ENCODE peak calls at places on chromosomes 2 and 18, in eight cellular contexts. V, Y, F, P, T, O, L and D are unnamed samples. For H3K36me3, the result is how much of the 10 kb centered on the place peaks cover.

GRCh38 chr2:98601532-98602132 is 6.7 kb downstream of the COA5 start:
- DNase-seq in V (no peak), Y (no peak), F (no peak), P (no peak), T (peak), O (no peak), L (no peak), D (peak)

GRCh38 chr2:164667566-164667965 is 46.3 kb upstream of the GRB14 start:
- DNase-seq in V (no peak), Y (no peak), F (no peak), P (no peak), T (no peak), O (no peak), L (no peak), D (no peak)

GRCh38 chr18:22309191-22309590 is 108.5 kb downstream of the CTAGE1 start:
- DNase-seq in V (no peak), Y (no peak), F (no peak), P (no peak), T (no peak), O (no peak), L (no peak), D (no peak)

GRCh38 chr18:55113800-55114199 is 154.5 kb upstream of the CCDC68 start:
- DNase-seq in V (no peak), Y (no peak), F (no peak), P (no peak), T (no peak), O (no peak), L (peak), D (no peak)

GRCh38 chr2:23624378-23624777 is 239.4 kb downstream of the KLHL29 start:
- DNase-seq in V (no peak), Y (peak), F (no peak), P (no peak), T (no peak), O (no peak), L (no peak), D (no peak)

GRCh38 chr2:118845843-118846666 is 1.4 kb downstream of the EN1 start:
- DNase-seq in V (no peak), Y (no peak), F (no peak), P (no peak), T (no peak), O (no peak), L (no peak), D (no peak)

GRCh38 chr2:240643093-240643810 is 18.0 kb downstream of the GPR35 start:
- DNase-seq in V (no peak), Y (no peak), F (no peak), P (peak), T (no peak), O (no peak), L (no peak), D (no peak)

GRCh38 chr2:157587576-157587975 is 41.1 kb downstream of the ACVR1C start:
- DNase-seq in V (no peak), Y (no peak), F (no peak), P (no peak), T (no peak), O (no peak), L (no peak), D (no peak)

GRCh38 chr2:10120938-10121574 is 1.5 kb upstream of the RRM2 start:
- DNase-seq in V (no peak), Y (no peak), F (no peak), P (no peak), T (peak), O (no peak), L (no peak), D (no peak)

GRCh38 chr2:53969285-53970094 is 1.3 kb downstream of the PSME4 start:
- DNase-seq in V (peak), Y (no peak), F (no peak), P (no peak), T (peak), O (no peak), L (no peak), D (no peak)

GRCh38 chr18:32368170-32368569 is 102.5 kb downstream of the GAREM1 start:
- DNase-seq in V (no peak), Y (no peak), F (no peak), P (no peak), T (no peak), O (no peak), L (no peak), D (no peak)

GRCh38 chr2:192030289-192030688 is 164.4 kb downstream of the TMEFF2 start:
- DNase-seq in V (no peak), Y (no peak), F (no peak), P (no peak), T (no peak), O (no peak), L (no peak), D (no peak)

GRCh38 chr2:227813562-227814353 is at the start of gene CCL20:
- DNase-seq in V (no peak), Y (no peak), F (no peak), P (no peak), T (no peak), O (no peak), L (no peak), D (no peak)

GRCh38 chr2:202774104-202774503 is 97.5 kb downstream of the ICA1L start:
- DNase-seq in V (no peak), Y (peak), F (no peak), P (no peak), T (no peak), O (no peak), L (no peak), D (no peak)

GRCh38 chr2:28538652-28539051 is 42.8 kb downstream of the PLB1 start:
- DNase-seq in V (no peak), Y (no peak), F (no peak), P (no peak), T (no peak), O (no peak), L (no peak), D (no peak)

GRCh38 chr2:239546541-239546940 is 145.7 kb upstream of the HDAC4 start:
- DNase-seq in V (no peak), Y (peak), F (no peak), P (no peak), T (no peak), O (no peak), L (no peak), D (no peak)

GRCh38 chr2:62089658-62090057 is 106.3 kb upstream of the B3GNT2 start:
- DNase-seq in V (no peak), Y (no peak), F (no peak), P (no peak), T (no peak), O (no peak), L (no peak), D (no peak)

GRCh38 chr2:86552889-86553288 is 10.4 kb downstream of the CHMP3 start:
- DNase-seq in V (no peak), Y (no peak), F (no peak), P (no peak), T (no peak), O (no peak), L (no peak), D (no peak)

GRCh38 chr2:32852821-32853220 is 93.9 kb upstream of the LTBP1 start:
- DNase-seq in V (no peak), Y (no peak), F (no peak), P (no peak), T (no peak), O (no peak), L (no peak), D (peak)

GRCh38 chr18:390748-391478 is 109.6 kb downstream of the COLEC12 start:
- DNase-seq in V (no peak), Y (no peak), F (no peak), P (no peak), T (no peak), O (no peak), L (no peak), D (no peak)

DNA sequence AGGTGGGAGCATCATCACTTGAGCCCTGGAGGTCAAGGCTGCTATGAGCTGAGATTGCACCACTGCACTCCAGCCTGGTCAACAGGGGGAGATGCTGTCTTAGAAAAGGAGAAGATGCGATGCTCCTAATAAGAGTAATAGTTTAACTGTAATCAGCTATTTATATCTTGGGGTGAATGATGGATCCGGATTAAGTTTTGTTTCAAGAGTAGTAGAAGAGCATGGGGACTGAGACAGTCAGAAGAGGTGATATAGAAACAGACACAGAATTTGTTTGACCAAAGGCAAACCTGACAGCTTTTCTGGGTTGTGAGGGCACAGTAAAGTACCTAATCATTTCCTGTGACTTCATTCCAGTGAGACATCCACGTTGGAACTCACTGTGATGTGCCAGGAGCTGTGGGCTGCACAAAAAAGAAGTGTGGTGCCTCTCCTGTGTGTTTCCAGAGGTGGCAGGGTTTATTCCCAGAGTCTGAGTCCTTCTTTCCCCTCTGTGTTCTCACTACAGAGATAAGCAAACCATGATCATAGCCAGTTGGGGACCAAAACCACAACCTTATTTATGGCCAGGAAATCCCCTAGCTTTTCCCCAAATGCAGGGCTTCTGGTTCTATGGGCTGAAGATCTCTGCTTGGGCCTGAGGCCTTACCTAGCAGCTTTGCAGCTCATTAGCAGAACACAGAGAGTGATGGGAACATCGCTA is 113.7 kb downstream of the XRCC5 start:
- DNase-seq in V (no peak), Y (no peak), F (no peak), P (no peak), T (no peak), O (no peak), L (no peak), D (no peak)
- TF ChIP-seq CTCF in V (no peak), Y (no peak), F (no peak), P (no peak), T (no peak), O (no peak), L (peak), D (peak)

DNA sequence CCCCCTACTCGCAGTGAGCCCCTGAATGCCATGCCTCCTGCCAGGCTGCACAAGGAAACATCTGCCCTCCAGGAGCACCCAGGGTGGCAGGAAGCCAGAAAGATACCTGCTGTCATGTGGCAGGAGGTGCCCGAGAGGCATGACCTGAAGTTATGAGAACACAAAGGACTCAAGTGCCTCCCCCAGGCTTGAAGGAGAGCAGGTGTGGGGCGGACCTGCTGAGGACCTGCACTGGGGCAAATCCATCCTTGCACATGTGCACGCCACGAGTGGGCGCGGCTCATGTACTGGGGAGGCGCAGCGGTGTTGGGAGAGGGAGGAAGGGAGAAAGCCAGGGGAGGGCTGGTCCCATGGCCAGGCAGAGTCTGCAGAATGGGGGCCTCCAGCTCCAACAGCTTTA is 26.9 kb downstream of the SDC1 start:
- DNase-seq in V (peak), Y (no peak), F (no peak), P (peak), T (no peak), O (peak), L (no peak), D (peak)
- H3K36me3 ChIP-seq in V (under half), Y (under half), F (under half), P (under half), T (under half), O (under half), L (under half), D (under half)

GRCh38 chr2:172431428-172431827 is 4.0 kb downstream of the ITGA6 start:
- DNase-seq in V (peak), Y (no peak), F (no peak), P (peak), T (peak), O (no peak), L (peak), D (peak)

GRCh38 chr2:172428841-172429173 is 1.4 kb downstream of the ITGA6 start:
- DNase-seq in V (no peak), Y (no peak), F (no peak), P (no peak), T (no peak), O (no peak), L (no peak), D (peak)

GRCh38 chr2:172429351-172429968 is 2.1 kb downstream of the ITGA6 start:
- DNase-seq in V (peak), Y (no peak), F (no peak), P (no peak), T (peak), O (no peak), L (no peak), D (peak)

GRCh38 chr2:172430671-172431070 is 3.3 kb downstream of the ITGA6 start:
- DNase-seq in V (no peak), Y (no peak), F (no peak), P (no peak), T (no peak), O (no peak), L (no peak), D (no peak)

DNA sequence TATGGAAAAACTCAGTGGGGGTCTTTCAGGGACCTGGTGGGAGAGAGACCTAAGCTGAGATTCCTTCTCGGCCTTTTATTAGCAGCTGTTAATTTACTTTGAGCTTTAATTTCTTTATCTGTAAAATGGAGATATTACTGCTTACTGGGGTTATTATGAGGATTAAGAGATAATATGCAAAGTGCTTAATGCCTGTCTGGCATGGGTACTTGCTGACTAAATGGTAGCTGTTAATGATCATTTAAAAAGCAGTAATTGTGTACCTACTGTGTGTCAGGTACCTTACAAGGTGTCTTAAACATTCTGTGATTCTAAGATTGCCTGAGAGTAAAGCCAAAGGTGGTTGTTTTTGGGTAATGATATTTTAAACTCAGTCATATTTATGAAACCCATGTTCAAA is 2.6 kb downstream of the ITGA6 start:
- DNase-seq in V (no peak), Y (no peak), F (no peak), P (no peak), T (no peak), O (no peak), L (no peak), D (no peak)
- TF ChIP-seq POLR2A in V (no peak), Y (no peak), F (no peak), P (no peak), T (no peak), O (no peak), L (no peak), D (no peak)

GRCh38 chr2:181738074-181738473 is 57.8 kb upstream of the NEUROD1 start:
- DNase-seq in V (no peak), Y (no peak), F (no peak), P (no peak), T (peak), O (no peak), L (no peak), D (no peak)
- TF ChIP-seq CTCF in V (no peak), Y (no peak), F (no peak), P (no peak), T (peak), O (no peak), L (peak), D (no peak)

GRCh38 chr2:105363192-105363591 is 25.9 kb downstream of the C2orf49 start:
- DNase-seq in V (no peak), Y (no peak), F (no peak), P (no peak), T (no peak), O (no peak), L (no peak), D (no peak)
- H3K36me3 ChIP-seq in V (under half), Y (under half), F (under half), P (half or more), T (under half), O (half or more), L (half or more), D (under half)

DNA sequence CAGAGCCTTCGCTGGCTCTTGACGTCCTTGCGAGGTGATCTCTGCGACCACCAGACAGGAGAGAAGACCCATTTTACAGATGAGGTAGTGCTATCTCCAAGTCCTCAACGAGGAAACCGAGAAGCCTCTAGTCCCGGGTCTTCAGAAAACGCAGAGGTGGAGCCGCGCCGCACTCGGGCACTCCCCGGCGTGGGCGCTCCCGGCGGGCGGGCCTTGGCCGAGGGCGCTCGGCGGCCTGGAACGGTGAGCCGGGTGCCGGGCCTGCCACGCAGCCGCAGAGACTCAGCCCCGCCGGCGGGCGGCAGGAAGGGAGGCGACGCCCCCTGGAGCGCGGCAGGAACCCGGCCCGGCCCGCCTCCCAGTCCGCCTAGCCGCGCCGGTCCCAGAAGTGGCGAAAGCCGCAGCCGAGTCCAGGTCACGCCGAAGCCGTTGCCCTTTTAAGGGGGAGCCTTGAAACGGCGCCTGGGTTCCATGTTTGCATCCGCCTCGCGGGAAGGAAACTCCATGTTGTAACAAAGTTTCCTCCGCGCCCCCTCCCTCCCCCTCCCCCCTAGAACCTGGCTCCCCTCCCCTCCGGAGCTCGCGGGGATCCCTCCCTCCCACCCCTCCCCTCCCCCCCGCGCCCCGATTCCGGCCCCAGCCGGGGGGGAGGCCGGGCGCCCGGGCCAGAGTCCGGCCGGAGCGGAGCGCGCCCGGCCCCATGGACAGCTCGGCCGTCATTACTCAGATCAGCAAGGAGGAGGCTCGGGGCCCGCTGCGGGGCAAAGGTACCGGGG is at the start of gene CTDSP1:
- DNase-seq in V (peak), Y (peak), F (peak), P (peak), T (peak), O (peak), L (peak), D (peak)
- TF ChIP-seq POLR2A in V (peak), Y (peak), F (peak), P (no peak), T (peak), O (peak), L (peak), D (peak)

GRCh38 chr18:13895505-13896033 is 19.8 kb downstream of the MC2R start:
- DNase-seq in V (no peak), Y (no peak), F (no peak), P (no peak), T (no peak), O (no peak), L (no peak), D (no peak)

GRCh38 chr18:13892098-13892497 is 23.2 kb downstream of the MC2R start:
- DNase-seq in V (no peak), Y (no peak), F (no peak), P (no peak), T (no peak), O (no peak), L (no peak), D (no peak)

GRCh38 chr18:13889661-13890060 is 25.7 kb downstream of the MC2R start:
- DNase-seq in V (no peak), Y (no peak), F (no peak), P (no peak), T (no peak), O (no peak), L (no peak), D (no peak)

GRCh38 chr18:13890962-13891361 is 24.4 kb downstream of the MC2R start:
- DNase-seq in V (no peak), Y (no peak), F (no peak), P (no peak), T (no peak), O (no peak), L (no peak), D (no peak)

GRCh38 chr18:13893418-13893760 is 21.9 kb downstream of the MC2R start:
- DNase-seq in V (no peak), Y (no peak), F (no peak), P (no peak), T (no peak), O (no peak), L (no peak), D (no peak)
- TF ChIP-seq CTCF in V (no peak), Y (no peak), F (no peak), P (no peak), T (no peak), O (no peak), L (no peak), D (no peak)

GRCh38 chr2:47483191-47483590 is 80.2 kb downstream of the MSH2 start:
- DNase-seq in V (no peak), Y (no peak), F (no peak), P (no peak), T (no peak), O (no peak), L (no peak), D (no peak)
- H3K36me3 ChIP-seq in V (under half), Y (under half), F (under half), P (under half), T (under half), O (under half), L (under half), D (under half)

DNA sequence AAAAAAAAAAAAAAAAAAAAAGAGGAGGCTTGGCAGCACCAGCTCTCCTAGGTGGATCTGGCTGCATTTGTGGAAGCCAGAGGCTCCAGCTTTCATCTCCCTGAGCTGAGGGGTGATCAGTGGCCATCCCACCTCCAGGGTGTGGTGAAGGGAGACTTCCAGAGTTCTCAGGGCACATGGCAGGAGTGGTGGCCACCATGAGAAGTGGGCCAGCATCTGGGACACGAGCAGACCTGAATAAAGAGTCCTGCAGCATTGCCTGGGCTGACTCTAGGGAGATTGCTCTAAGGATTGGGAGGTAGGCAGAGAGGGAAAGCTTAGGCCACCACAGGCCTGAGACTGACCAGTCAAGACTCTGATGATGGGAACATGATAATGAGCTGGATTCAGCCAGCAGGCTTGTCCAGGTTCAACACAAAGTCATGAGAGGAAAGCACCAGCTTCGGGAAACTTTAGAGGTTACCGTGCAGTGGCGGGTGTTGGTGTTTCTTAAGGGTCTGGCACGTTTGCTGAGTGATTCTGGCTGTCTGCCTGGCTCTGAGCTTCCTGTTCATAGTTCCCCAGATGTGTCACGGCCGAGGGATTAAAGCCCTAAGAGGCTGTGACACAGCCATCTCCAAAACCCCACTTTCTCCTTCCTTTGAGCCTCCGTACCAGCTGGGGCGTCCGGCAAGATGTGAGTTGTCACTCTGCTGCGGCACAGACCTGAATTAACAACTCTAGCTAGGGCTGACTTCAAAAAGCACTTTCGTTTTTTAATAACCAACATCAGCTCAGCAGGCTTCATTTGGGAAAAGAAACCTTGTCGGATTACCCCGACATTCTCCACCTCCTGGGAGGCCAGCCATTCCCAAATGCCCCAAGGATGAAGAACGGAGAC is 38.3 kb upstream of the IL1R1 start:
- DNase-seq in V (peak), Y (peak), F (peak), P (peak), T (peak), O (no peak), L (peak), D (peak)
- TF ChIP-seq POLR2A in V (no peak), Y (peak), F (no peak), P (no peak), T (no peak), O (no peak), L (no peak), D (no peak)